ENCODE peak calls at places on chromosomes 13 and 19, in seven cellular contexts. C is prostate gland; W is astrocyte; F is fibroblast of lung; X is OCI-LY7; E is psoas muscle; M is CD4-positive, alpha-beta T cell. Y is an unnamed sample.

GRCh38 chr19:13784731-13785452 is 10.4 kb upstream of the ZSWIM4 start:
- DNase-seq in X (peak), E (peak), F (peak), M (peak), C (peak), W (peak), Y (peak)

GRCh38 chr19:58054792-58055482 is 4.1 kb upstream of the ZNF135 start:
- DNase-seq in W (peak), C (no peak), F (peak), X (no peak), M (no peak), E (no peak), Y (peak)

GRCh38 chr13:96817336-96817941 is 176.8 kb downstream of the OXGR1 start:
- DNase-seq in E (no peak), X (peak), M (no peak), W (no peak), C (no peak), F (peak), Y (no peak)

GRCh38 chr19:16876904-16877361 is 11.9 kb upstream of the F2RL3 start:
- DNase-seq in C (no peak), M (no peak), X (peak), E (no peak), F (no peak), W (peak), Y (peak)

GRCh38 chr13:90553167-90553566 is 794.3 kb upstream of the MIR17HG start:
- DNase-seq in F (no peak), W (no peak), M (no peak), E (no peak), X (no peak), C (no peak), Y (no peak)

GRCh38 chr13:94966380-94966779 is 254.0 kb upstream of the SOX21 start:
- DNase-seq in X (no peak), W (no peak), M (no peak), F (no peak), C (no peak), E (no peak), Y (no peak)

GRCh38 chr13:24356270-24356669 is 46.9 kb downstream of the C1QTNF9 start:
- DNase-seq in M (no peak), F (no peak), E (no peak), X (no peak), C (no peak), W (no peak), Y (no peak)

GRCh38 chr19:27676877-27677276 is 1536.1 kb downstream of the UQCRFS1 start:
- DNase-seq in E (no peak), C (no peak), W (no peak), X (no peak), M (no peak), F (no peak), Y (no peak)

GRCh38 chr19:14107581-14108461 is 9.7 kb downstream of the PRKACA start:
- DNase-seq in W (peak), C (no peak), X (no peak), E (peak), M (no peak), F (no peak), Y (no peak)

GRCh38 chr19:57560049-57560491 is 407 bp upstream of the ZNF550 start:
- DNase-seq in F (peak), M (no peak), X (no peak), W (peak), C (no peak), E (peak), Y (peak)

GRCh38 chr13:43356566-43356965 is 333.2 kb downstream of the DNAJC15 start:
- DNase-seq in E (no peak), F (no peak), W (no peak), M (no peak), C (no peak), X (no peak), Y (no peak)

GRCh38 chr13:76048126-76048525 is 412.0 kb downstream of the LMO7 start:
- DNase-seq in E (no peak), F (no peak), M (no peak), C (no peak), W (no peak), X (no peak), Y (no peak)

GRCh38 chr13:40961224-40961623 is 57.9 kb downstream of the ELF1 start:
- DNase-seq in F (no peak), C (no peak), M (no peak), E (no peak), W (no peak), X (peak), Y (no peak)

GRCh38 chr13:111459803-111460547 is 139.5 kb downstream of the TEX29 start:
- DNase-seq in M (no peak), F (no peak), X (no peak), W (no peak), E (no peak), C (no peak), Y (no peak)

GRCh38 chr13:111458739-111459138 is 138.3 kb downstream of the TEX29 start:
- DNase-seq in C (no peak), E (no peak), M (no peak), X (no peak), W (no peak), F (no peak), Y (no peak)

GRCh38 chr13:111462221-111462764 is 141.9 kb downstream of the TEX29 start:
- DNase-seq in C (no peak), X (no peak), E (no peak), M (no peak), W (no peak), F (no peak), Y (no peak)

GRCh38 chr13:111461445-111462149 is 141.2 kb downstream of the TEX29 start:
- DNase-seq in W (no peak), E (no peak), F (no peak), X (no peak), M (no peak), C (no peak), Y (no peak)

DNA sequence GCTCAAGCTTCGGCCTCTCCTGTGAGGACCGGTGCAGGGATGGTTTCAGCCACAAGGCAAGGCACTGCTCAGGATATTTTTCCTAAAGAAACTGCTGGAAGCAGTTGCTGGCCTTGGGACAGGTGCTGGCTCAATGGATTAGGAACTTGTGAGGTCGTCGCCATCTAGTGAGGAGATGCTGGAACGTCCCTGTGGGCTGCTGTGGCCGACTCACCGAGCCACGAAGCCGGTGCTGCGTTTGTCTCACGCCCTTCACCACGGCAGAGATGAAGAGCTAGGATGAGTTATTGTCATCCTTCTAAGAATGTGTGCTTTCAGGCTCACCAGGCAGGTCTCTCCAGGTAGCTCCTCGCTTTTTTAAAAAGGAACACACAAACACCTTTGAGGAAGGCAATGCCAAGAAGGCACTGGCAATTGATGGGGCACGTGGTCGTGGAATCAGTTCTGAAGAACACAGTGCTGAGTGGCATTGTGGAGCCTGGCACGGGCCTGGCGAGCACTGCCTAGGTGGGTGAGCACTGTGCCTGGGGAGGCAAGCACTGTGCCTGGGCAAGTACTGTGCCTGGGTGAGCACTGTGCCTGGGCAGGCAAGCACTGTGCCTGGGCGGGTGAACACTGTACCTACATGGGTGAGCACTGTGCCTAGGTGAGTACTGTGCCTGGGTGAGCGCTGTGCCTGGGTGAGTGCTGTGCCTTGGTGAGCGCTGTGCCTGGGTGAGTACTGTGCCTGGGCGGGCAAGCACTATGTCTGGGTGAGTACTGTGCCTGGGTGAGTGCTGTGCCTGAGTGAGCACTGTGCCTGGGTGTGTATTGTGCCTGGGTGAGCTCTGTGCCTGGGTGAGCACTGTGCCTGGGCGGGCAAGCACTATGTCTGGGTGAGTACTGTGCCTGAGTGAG is 140.4 kb downstream of the TEX29 start:
- DNase-seq in X (peak), F (peak), E (peak), C (peak), M (no peak), W (peak), Y (peak)
- TF ChIP-seq CTCF in X (peak), F (peak), E (peak), C (peak), M (no peak), W (peak), Y (peak)

GRCh38 chr19:8473652-8474476 is 28.6 kb downstream of the PRAM1 start:
- DNase-seq in C (no peak), X (peak), M (no peak), W (no peak), E (no peak), F (no peak), Y (no peak)

GRCh38 chr19:8476524-8476923 is 25.9 kb downstream of the PRAM1 start:
- DNase-seq in W (no peak), C (no peak), M (no peak), E (no peak), X (no peak), F (no peak), Y (no peak)

GRCh38 chr19:8478605-8479004 is 23.8 kb downstream of the PRAM1 start:
- DNase-seq in F (no peak), C (no peak), M (no peak), E (no peak), W (no peak), X (no peak), Y (no peak)

GRCh38 chr19:8477889-8478288 is 24.6 kb downstream of the PRAM1 start:
- DNase-seq in X (no peak), E (no peak), F (no peak), M (no peak), W (no peak), C (no peak), Y (no peak)

GRCh38 chr19:8475005-8475404 is 27.4 kb downstream of the PRAM1 start:
- DNase-seq in M (no peak), E (no peak), C (no peak), X (no peak), F (no peak), W (no peak), Y (no peak)
- H3K27ac ChIP-seq in M (no peak), E (no peak), C (no peak), X (peak), F (no peak), W (no peak), Y (no peak)

GRCh38 chr13:20721454-20722357 is 18.2 kb downstream of the IL17D start:
- DNase-seq in E (peak), M (no peak), F (peak), W (peak), C (no peak), X (no peak), Y (peak)
- TF ChIP-seq CTCF in E (no peak), M (no peak), F (no peak), W (no peak), C (no peak), X (no peak), Y (no peak)

DNA sequence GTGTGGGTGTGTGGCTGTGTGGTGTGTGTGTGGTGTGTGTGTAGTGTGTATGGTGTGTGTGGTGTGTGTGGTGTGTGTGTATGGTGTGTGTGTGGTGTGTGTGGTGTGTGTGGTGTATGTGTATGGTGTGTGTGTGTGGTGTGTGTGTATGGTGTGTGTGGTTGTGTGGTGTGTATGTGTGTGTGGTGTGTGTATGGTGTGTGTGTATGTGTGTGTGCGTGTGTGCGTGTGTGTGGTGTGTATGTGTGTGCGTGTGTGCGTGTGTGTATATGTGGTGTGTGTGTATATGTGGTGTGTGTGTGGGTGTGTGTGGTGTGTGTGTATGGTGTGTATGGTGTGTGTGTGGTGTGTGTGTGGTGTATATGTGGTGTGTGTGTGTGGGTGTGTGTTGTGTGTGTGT is 8.1 kb downstream of the SHISA7 start:
- DNase-seq in E (no peak), M (no peak), W (no peak), F (no peak), X (no peak), C (no peak), Y (no peak)
- H3K27ac ChIP-seq in E (no peak), M (no peak), W (no peak), F (no peak), X (no peak), C (no peak), Y (no peak)

GRCh38 chr13:109738298-109738746 is 48.1 kb downstream of the IRS2 start:
- DNase-seq in F (no peak), X (no peak), W (no peak), E (no peak), M (no peak), C (no peak), Y (no peak)
- TF ChIP-seq CTCF in F (no peak), X (no peak), W (no peak), E (no peak), M (no peak), C (no peak), Y (no peak)